ENCODE peak calls at places on chromosomes 4 and X, in seven cellular contexts. D is AG09309, K is PC-9, J is tibial nerve, R is thyroid gland, P is fibroblast of mammary gland, I is HFFc6. H is an unnamed sample.

GRCh38 chr4:147733614-147734344 is 1.9 kb downstream of the ARHGAP10 start:
- DNase-seq in D (no peak), K (peak), R (peak), J (no peak), I (no peak), P (peak), H (no peak)

GRCh38 chr4:137343221-137343620 is 189.1 kb downstream of the PCDH18 start:
- DNase-seq in J (no peak), R (no peak), D (no peak), I (no peak), P (no peak), K (no peak), H (no peak)

GRCh38 chr4:165663411-165663810 is 209.6 kb upstream of the TLL1 start:
- DNase-seq in I (no peak), P (peak), J (no peak), R (no peak), D (no peak), K (no peak), H (no peak)

GRCh38 chrX:46561931-46562721 is 11.4 kb upstream of the CHST7 start:
- DNase-seq in K (no peak), D (no peak), R (peak), P (no peak), J (no peak), I (no peak), H (no peak)

GRCh38 chr4:21276046-21276445 is 575.8 kb downstream of the PACRGL start:
- DNase-seq in I (no peak), K (no peak), R (no peak), D (no peak), P (no peak), J (no peak), H (no peak)

GRCh38 chrX:56763556-56764152 is 34.6 kb downstream of the NBDY start:
- DNase-seq in K (no peak), I (no peak), J (no peak), R (no peak), D (no peak), P (peak), H (no peak)

GRCh38 chrX:129791961-129792570 is 12.3 kb downstream of the SASH3 start:
- DNase-seq in J (no peak), D (no peak), I (no peak), K (no peak), R (peak), P (peak), H (no peak)

GRCh38 chrX:66633541-66633940 is 5.3 kb downstream of the EDA2R start:
- DNase-seq in R (no peak), K (no peak), D (peak), I (peak), J (no peak), P (peak), H (no peak)

GRCh38 chr4:11623726-11624037 is 195.0 kb upstream of the HS3ST1 start:
- DNase-seq in J (no peak), R (no peak), D (no peak), P (no peak), I (no peak), K (no peak), H (peak)

GRCh38 chr4:138222041-138222440 is 20.1 kb downstream of the SLC7A11 start:
- DNase-seq in R (no peak), P (peak), D (peak), I (peak), K (no peak), J (no peak), H (no peak)

DNA sequence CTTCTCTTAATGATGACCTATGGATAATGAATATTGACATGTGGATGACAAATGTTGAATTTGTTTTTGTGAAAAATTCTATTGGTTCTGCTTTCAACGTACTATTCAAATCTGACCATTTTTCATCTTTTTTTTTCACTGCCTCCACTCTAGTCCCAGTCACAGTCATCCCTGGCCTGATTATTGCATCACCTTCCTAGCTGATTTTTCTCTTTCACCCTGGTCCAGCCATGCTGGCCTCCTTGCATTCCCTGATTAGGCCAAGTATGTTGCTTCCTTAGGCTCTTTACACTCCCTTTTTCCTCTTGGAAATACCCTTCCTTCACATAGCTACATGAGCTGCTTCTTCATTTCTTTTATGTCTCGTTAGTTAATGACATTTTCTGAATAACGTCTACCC is 58.1 kb upstream of the MAP9 start:
- DNase-seq in R (no peak), I (no peak), P (no peak), D (no peak), J (no peak), K (no peak), H (no peak)
- TF ChIP-seq CTCF in R (no peak), I (no peak), P (no peak), D (no peak), J (no peak), K (no peak), H (no peak)

DNA sequence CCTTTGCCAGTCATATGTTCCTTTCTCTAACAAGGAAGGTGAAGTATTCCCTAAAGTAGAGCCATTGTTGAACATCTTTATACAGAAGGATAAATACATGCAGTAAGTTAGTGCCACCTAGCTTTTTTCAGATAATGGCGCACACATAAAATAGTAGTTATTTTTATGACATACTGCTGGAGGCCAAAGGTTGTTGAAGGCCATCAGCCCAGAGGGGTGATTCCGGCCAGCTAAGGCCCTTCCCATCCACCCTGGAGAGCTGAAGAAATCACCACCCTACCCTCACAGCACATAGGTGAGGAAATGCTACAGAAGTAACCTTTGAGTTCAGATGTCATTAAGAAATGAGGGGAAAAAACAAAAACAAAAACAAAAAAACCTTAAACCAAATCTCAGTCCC is 102.2 kb upstream of the MAP3K15 start:
- DNase-seq in K (no peak), R (no peak), I (no peak), P (no peak), J (no peak), D (no peak), H (no peak)
- TF ChIP-seq CTCF in K (no peak), R (no peak), I (peak), P (no peak), J (no peak), D (no peak), H (no peak)

GRCh38 chrX:106510713-106511411 is 100.9 kb upstream of the RADX start:
- DNase-seq in D (no peak), J (no peak), R (no peak), K (no peak), I (no peak), P (no peak), H (no peak)
- TF ChIP-seq CTCF in D (no peak), J (no peak), R (no peak), K (no peak), I (no peak), P (no peak), H (no peak)

GRCh38 chr4:128811571-128812359 is 2.3 kb downstream of the JADE1 start:
- DNase-seq in K (peak), J (peak), D (no peak), I (peak), R (peak), P (peak), H (peak)

GRCh38 chr4:128812360-128812958 is 3.0 kb downstream of the JADE1 start:
- DNase-seq in I (peak), P (peak), K (no peak), J (peak), R (peak), D (no peak), H (peak)

GRCh38 chr4:128810331-128810870 is 901 bp downstream of the JADE1 start:
- DNase-seq in P (peak), K (peak), I (no peak), D (no peak), R (peak), J (no peak), H (peak)

GRCh38 chr4:128809477-128810330 is at the start of gene JADE1:
- DNase-seq in D (peak), J (peak), R (peak), I (peak), K (peak), P (peak), H (peak)

DNA sequence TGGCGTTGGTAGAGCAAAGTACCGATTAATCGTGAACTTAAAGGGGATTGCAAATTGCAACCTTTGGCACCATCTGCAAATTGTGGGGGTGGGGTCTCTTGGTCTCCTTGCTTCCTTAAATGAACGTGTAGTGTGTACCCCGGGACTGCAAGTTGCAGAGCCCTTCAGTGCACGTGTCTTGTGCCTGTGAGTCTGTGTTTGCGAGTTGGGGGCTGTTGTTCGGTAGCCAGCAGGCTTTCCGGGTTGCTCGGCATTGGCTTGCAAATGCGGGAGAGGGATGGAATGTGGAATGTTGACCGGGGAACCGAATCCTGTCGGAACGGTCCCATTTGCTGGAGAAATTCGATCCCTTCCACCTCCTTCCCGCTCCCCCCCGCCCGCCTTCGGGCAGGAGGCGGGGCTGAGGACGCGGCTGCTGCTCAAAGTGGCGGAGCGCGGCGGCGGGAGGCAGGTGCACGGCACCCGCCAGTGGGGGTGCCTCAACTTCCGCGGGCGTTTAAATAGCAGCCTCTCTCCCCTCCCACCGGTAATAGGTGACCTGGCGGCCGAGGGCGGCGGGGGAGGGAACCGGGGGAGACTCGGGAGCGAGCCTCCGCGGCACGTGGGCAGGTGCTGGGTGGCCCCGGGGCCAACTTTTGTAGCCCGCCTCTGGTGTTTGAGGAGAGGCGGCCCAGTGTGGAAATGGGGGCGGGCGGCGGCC is 1.5 kb downstream of the JADE1 start:
- DNase-seq in D (no peak), R (peak), K (peak), I (peak), P (peak), J (peak), H (peak)
- TF ChIP-seq CTCF in D (no peak), R (no peak), K (no peak), I (no peak), P (no peak), J (no peak), H (no peak)

GRCh38 chrX:23079347-23079746 is 79.6 kb downstream of the DDX53 start:
- DNase-seq in I (no peak), P (no peak), J (no peak), K (no peak), D (no peak), R (no peak), H (no peak)
- TF ChIP-seq CTCF in I (peak), P (no peak), J (no peak), K (peak), D (no peak), R (no peak), H (no peak)

DNA sequence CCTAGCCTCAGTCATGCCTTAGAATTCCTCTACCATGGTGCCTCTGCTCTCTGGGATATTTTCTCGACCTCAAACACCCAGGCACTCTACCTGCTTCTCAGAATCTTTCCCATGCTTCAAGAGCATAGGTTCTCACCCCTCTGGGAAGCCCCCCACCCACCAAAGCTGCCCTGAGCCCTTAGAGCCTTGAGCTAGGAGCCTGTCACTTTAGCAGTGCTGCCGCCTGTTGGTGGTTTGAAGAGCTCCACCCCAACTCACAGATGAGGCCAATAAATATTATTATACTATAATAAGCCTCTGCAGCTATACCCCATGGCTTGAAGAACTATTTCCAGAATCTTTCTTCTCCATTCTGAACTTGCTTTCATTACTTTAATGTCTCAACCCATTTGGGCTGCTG is 109.7 kb downstream of the RTL5 start:
- DNase-seq in K (no peak), R (no peak), I (no peak), P (peak), D (no peak), J (no peak), H (no peak)
- TF ChIP-seq CTCF in K (peak), R (no peak), I (peak), P (peak), D (peak), J (peak), H (no peak)

DNA sequence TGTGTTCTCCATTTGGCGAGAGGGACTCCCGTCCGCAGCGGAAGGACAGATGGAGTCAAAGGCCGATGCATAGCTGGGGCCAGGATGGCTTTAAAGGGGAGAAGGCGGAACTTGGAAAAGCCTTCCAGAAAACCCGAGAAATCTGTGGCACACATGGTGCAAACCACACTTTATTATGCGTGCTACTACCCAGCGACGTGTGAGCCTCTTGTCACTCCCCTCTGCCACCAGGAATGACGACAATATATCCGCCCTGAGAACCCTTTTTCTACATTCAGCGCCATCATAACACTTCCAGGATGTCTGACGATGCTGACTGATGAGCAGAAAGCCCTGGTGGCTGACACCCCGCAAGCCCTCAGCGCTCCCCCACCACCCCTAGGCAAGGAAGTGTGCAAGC is 689 bp upstream of the DCHS2 start:
- DNase-seq in P (no peak), J (no peak), K (no peak), R (no peak), I (no peak), D (no peak), H (no peak)
- TF ChIP-seq CTCF in P (no peak), J (no peak), K (no peak), R (no peak), I (no peak), D (no peak), H (no peak)

GRCh38 chr4:154506253-154506652 is 14.7 kb upstream of the DCHS2 start:
- DNase-seq in J (no peak), I (peak), K (no peak), R (no peak), P (peak), D (peak), H (peak)
- TF ChIP-seq CTCF in J (peak), I (peak), K (peak), R (no peak), P (peak), D (peak), H (peak)

GRCh38 chr4:169175035-169175434 is 95.7 kb downstream of the SH3RF1 start:
- DNase-seq in P (no peak), R (no peak), D (no peak), K (no peak), I (no peak), J (no peak), H (no peak)

GRCh38 chr4:169179609-169180526 is 90.9 kb downstream of the SH3RF1 start:
- DNase-seq in I (no peak), D (no peak), P (no peak), R (peak), K (no peak), J (no peak), H (no peak)

GRCh38 chr4:169174247-169174646 is 96.5 kb downstream of the SH3RF1 start:
- DNase-seq in D (no peak), R (no peak), K (no peak), J (no peak), I (no peak), P (no peak), H (no peak)
- TF ChIP-seq CTCF in D (no peak), R (no peak), K (no peak), J (no peak), I (no peak), P (no peak), H (no peak)